ENCODE peak calls at places on chromosomes 16 and 17, in ten cellular contexts. One of them, this sample, is unnamed.

GRCh38 chr17:70098030-70098429 is 23.0 kb downstream of the KCNJ16 start:
- DNase-seq in astrocyte of the spinal cord: no peak
- DNase-seq in BE2C: no peak
- DNase-seq in A549: no peak
- DNase-seq in left ventricle myocardium inferior: no peak
- DNase-seq in CD4-positive, alpha-beta T cell: no peak
- DNase-seq in PC-9: no peak
- DNase-seq in colonic mucosa: no peak
- DNase-seq in body of pancreas: no peak
- DNase-seq in HCT116: no peak
- DNase-seq in this sample: no peak

GRCh38 chr16:10594312-10594950 is 14.0 kb upstream of the EMP2 start:
- DNase-seq in colonic mucosa: peak; percentile 96
- DNase-seq in PC-9: peak; percentile 90
- DNase-seq in astrocyte of the spinal cord: no peak
- DNase-seq in A549: no peak
- DNase-seq in CD4-positive, alpha-beta T cell: no peak
- DNase-seq in BE2C: no peak
- DNase-seq in HCT116: no peak
- DNase-seq in body of pancreas: no peak
- DNase-seq in left ventricle myocardium inferior: no peak
- DNase-seq in this sample: no peak

GRCh38 chr17:42281571-42282096 is 5.4 kb upstream of the STAT5B start:
- DNase-seq in BE2C: no peak
- DNase-seq in PC-9: no peak
- DNase-seq in CD4-positive, alpha-beta T cell: no peak
- DNase-seq in colonic mucosa: no peak
- DNase-seq in A549: no peak
- DNase-seq in left ventricle myocardium inferior: no peak
- DNase-seq in body of pancreas: peak; percentile 58
- DNase-seq in HCT116: no peak
- DNase-seq in astrocyte of the spinal cord: no peak
- DNase-seq in this sample: no peak

GRCh38 chr16:23700509-23700908 is 12.5 kb downstream of the ERN2 start:
- DNase-seq in astrocyte of the spinal cord: no peak
- DNase-seq in CD4-positive, alpha-beta T cell: no peak
- DNase-seq in A549: no peak
- DNase-seq in HCT116: no peak
- DNase-seq in colonic mucosa: no peak
- DNase-seq in left ventricle myocardium inferior: no peak
- DNase-seq in body of pancreas: no peak
- DNase-seq in BE2C: no peak
- DNase-seq in PC-9: no peak
- DNase-seq in this sample: no peak

GRCh38 chr16:50539822-50540710 is 8.1 kb upstream of the NKD1 start:
- DNase-seq in CD4-positive, alpha-beta T cell: no peak
- DNase-seq in PC-9: no peak
- DNase-seq in body of pancreas: no peak
- DNase-seq in BE2C: no peak
- DNase-seq in astrocyte of the spinal cord: no peak
- DNase-seq in left ventricle myocardium inferior: no peak
- DNase-seq in A549: no peak
- DNase-seq in colonic mucosa: no peak
- DNase-seq in HCT116: no peak
- DNase-seq in this sample: no peak

GRCh38 chr17:65099941-65100315 is 37.2 kb upstream of the RGS9 start:
- DNase-seq in astrocyte of the spinal cord: peak; percentile 91
- DNase-seq in body of pancreas: peak; percentile 41
- DNase-seq in PC-9: peak; percentile 76
- DNase-seq in CD4-positive, alpha-beta T cell: peak; percentile 38
- DNase-seq in HCT116: peak; percentile 80
- DNase-seq in BE2C: peak; percentile 29
- DNase-seq in colonic mucosa: peak; percentile 48
- DNase-seq in left ventricle myocardium inferior: peak; percentile 48
- DNase-seq in A549: peak; percentile 87
- DNase-seq in this sample: peak; percentile 39

GRCh38 chr16:86252596-86252995 is 257.7 kb upstream of the FOXF1 start:
- DNase-seq in colonic mucosa: peak; percentile 27
- DNase-seq in left ventricle myocardium inferior: no peak
- DNase-seq in PC-9: no peak
- DNase-seq in CD4-positive, alpha-beta T cell: no peak
- DNase-seq in HCT116: peak; percentile 42
- DNase-seq in BE2C: peak; percentile 58
- DNase-seq in A549: no peak
- DNase-seq in body of pancreas: no peak
- DNase-seq in astrocyte of the spinal cord: peak; percentile 18
- DNase-seq in this sample: peak; percentile 15

GRCh38 chr17:71118039-71118438 is 948.7 kb downstream of the KCNJ2 start:
- DNase-seq in CD4-positive, alpha-beta T cell: no peak
- DNase-seq in PC-9: no peak
- DNase-seq in colonic mucosa: no peak
- DNase-seq in HCT116: peak; percentile 29
- DNase-seq in left ventricle myocardium inferior: no peak
- DNase-seq in A549: peak; percentile 14
- DNase-seq in BE2C: peak; percentile 37
- DNase-seq in body of pancreas: peak; percentile 44
- DNase-seq in astrocyte of the spinal cord: peak; percentile 33
- DNase-seq in this sample: no peak

DNA sequence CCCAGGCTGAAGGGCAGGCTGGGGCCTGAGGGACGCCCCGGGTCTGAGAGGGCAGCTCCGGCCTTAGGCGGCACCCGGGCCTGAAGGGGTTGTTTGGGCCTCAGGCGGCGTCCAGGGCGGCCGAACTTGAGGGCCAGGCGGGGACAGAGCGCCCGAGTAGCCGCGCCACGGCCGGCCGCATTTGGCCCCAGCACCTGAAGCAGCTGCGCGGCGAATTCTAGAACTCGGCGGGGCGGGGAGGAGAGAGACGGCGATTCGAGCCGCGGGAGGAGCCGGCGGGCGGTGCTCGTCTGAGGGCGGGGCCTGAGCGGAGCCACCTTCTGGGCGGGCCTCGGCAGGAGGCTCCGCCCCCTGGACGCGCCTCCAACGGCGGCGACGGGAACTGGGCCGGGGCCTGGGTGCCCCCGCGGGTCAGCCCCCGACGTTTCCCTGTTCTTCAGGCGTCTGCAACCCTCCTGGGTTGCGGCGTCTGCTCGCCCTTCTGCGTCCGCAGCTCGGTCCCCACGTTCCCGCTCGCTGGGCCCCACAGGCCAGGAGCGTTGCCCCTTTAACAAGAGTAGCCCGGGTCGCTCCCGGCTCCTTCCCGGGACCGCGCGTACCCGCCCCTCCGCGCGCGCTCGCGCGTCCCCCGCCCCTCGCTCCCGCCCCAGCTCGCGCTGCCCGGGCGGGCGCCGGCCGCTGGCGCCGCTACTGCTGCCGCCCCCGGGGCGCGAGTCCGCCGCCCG is at the start of the genes INCA1 and KIF1C:
- DNase-seq in colonic mucosa: peak; percentile 95
- DNase-seq in left ventricle myocardium inferior: peak; percentile 95
- DNase-seq in CD4-positive, alpha-beta T cell: peak; percentile 89
- DNase-seq in A549: peak; percentile 98
- DNase-seq in PC-9: peak; percentile 74
- DNase-seq in body of pancreas: peak; percentile 95
- DNase-seq in BE2C: peak; percentile 87
- DNase-seq in astrocyte of the spinal cord: peak; percentile 88
- DNase-seq in HCT116: peak; percentile 72
- DNase-seq in this sample: peak; percentile 81
- TF ChIP-seq CTCF in colonic mucosa: no peak
- TF ChIP-seq CTCF in left ventricle myocardium inferior: peak; percentile 47
- TF ChIP-seq CTCF in CD4-positive, alpha-beta T cell: no peak
- TF ChIP-seq CTCF in A549: no peak
- TF ChIP-seq CTCF in PC-9: no peak
- TF ChIP-seq CTCF in body of pancreas: peak; percentile 12
- TF ChIP-seq CTCF in BE2C: no peak
- TF ChIP-seq CTCF in astrocyte of the spinal cord: no peak
- TF ChIP-seq CTCF in HCT116: no peak
- TF ChIP-seq CTCF in this sample: peak; percentile 18

DNA sequence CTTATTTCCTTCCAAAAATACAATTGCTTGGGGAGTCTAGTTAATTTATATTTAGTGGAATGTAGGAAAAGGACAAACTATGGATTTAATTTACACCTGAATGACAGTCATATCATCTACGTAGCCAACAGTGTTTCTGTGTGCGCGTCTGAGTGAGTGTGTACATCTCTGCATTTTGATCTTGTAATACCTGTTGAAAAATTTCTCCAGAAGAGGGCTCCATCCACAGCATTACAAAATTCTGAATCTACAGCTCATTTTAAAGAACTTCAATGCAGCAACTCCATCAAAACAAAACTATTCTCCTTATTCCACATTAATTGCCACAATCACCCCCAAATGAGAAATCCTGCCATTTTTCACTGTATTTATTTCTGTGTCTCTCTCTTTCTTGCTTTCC is 3.9 kb downstream of the CDH13 start:
- DNase-seq in astrocyte of the spinal cord: peak; percentile 66
- DNase-seq in body of pancreas: no peak
- DNase-seq in A549: no peak
- DNase-seq in CD4-positive, alpha-beta T cell: no peak
- DNase-seq in left ventricle myocardium inferior: no peak
- DNase-seq in PC-9: no peak
- DNase-seq in HCT116: no peak
- DNase-seq in colonic mucosa: no peak
- DNase-seq in BE2C: no peak
- DNase-seq in this sample: peak; percentile 28
- TF ChIP-seq CTCF in astrocyte of the spinal cord: peak; percentile 39
- TF ChIP-seq CTCF in body of pancreas: no peak
- TF ChIP-seq CTCF in A549: peak; percentile 26
- TF ChIP-seq CTCF in CD4-positive, alpha-beta T cell: peak; percentile 42
- TF ChIP-seq CTCF in left ventricle myocardium inferior: peak; percentile 51
- TF ChIP-seq CTCF in PC-9: no peak
- TF ChIP-seq CTCF in HCT116: no peak
- TF ChIP-seq CTCF in colonic mucosa: no peak
- TF ChIP-seq CTCF in BE2C: no peak
- TF ChIP-seq CTCF in this sample: peak; percentile 71

GRCh38 chr16:30526823-30527634 is 663 bp upstream of the ZNF768 start:
- DNase-seq in body of pancreas: peak; percentile 98
- DNase-seq in PC-9: peak; percentile 94
- DNase-seq in A549: peak; percentile 97
- DNase-seq in colonic mucosa: peak; percentile 99
- DNase-seq in BE2C: peak; percentile 99
- DNase-seq in CD4-positive, alpha-beta T cell: peak; percentile 87
- DNase-seq in HCT116: peak; percentile 94
- DNase-seq in astrocyte of the spinal cord: peak; percentile 98
- DNase-seq in left ventricle myocardium inferior: peak; percentile 99
- DNase-seq in this sample: peak; percentile 97

GRCh38 chr16:30526137-30526822 is at the start of gene ZNF768:
- DNase-seq in colonic mucosa: peak; percentile 76
- DNase-seq in PC-9: peak; percentile 46
- DNase-seq in BE2C: no peak
- DNase-seq in astrocyte of the spinal cord: peak; percentile 15
- DNase-seq in body of pancreas: peak; percentile 46
- DNase-seq in HCT116: no peak
- DNase-seq in A549: peak; percentile 44
- DNase-seq in CD4-positive, alpha-beta T cell: no peak
- DNase-seq in left ventricle myocardium inferior: peak; percentile 39
- DNase-seq in this sample: peak; percentile 7

GRCh38 chr16:30528799-30529457 is 2.6 kb upstream of the ZNF768 start:
- DNase-seq in left ventricle myocardium inferior: no peak
- DNase-seq in HCT116: no peak
- DNase-seq in colonic mucosa: no peak
- DNase-seq in PC-9: no peak
- DNase-seq in BE2C: no peak
- DNase-seq in astrocyte of the spinal cord: no peak
- DNase-seq in CD4-positive, alpha-beta T cell: no peak
- DNase-seq in A549: no peak
- DNase-seq in body of pancreas: no peak
- DNase-seq in this sample: no peak

GRCh38 chr16:30525844-30526136 is 576 bp downstream of the ZNF768 start:
- DNase-seq in left ventricle myocardium inferior: no peak
- DNase-seq in astrocyte of the spinal cord: no peak
- DNase-seq in A549: no peak
- DNase-seq in body of pancreas: no peak
- DNase-seq in colonic mucosa: no peak
- DNase-seq in PC-9: no peak
- DNase-seq in CD4-positive, alpha-beta T cell: no peak
- DNase-seq in BE2C: no peak
- DNase-seq in HCT116: no peak
- DNase-seq in this sample: no peak

GRCh38 chr16:30527635-30528178 is 1.3 kb upstream of the ZNF768 start:
- DNase-seq in astrocyte of the spinal cord: no peak
- DNase-seq in PC-9: peak; percentile 98
- DNase-seq in left ventricle myocardium inferior: no peak
- DNase-seq in A549: no peak
- DNase-seq in colonic mucosa: peak; percentile 54
- DNase-seq in HCT116: no peak
- DNase-seq in CD4-positive, alpha-beta T cell: no peak
- DNase-seq in body of pancreas: no peak
- DNase-seq in BE2C: no peak
- DNase-seq in this sample: no peak
- TF ChIP-seq CTCF in astrocyte of the spinal cord: no peak
- TF ChIP-seq CTCF in PC-9: no peak
- TF ChIP-seq CTCF in left ventricle myocardium inferior: no peak
- TF ChIP-seq CTCF in A549: no peak
- TF ChIP-seq CTCF in colonic mucosa: no peak
- TF ChIP-seq CTCF in HCT116: no peak
- TF ChIP-seq CTCF in CD4-positive, alpha-beta T cell: no peak
- TF ChIP-seq CTCF in body of pancreas: no peak
- TF ChIP-seq CTCF in BE2C: no peak
- TF ChIP-seq CTCF in this sample: no peak

GRCh38 chr16:6019490-6019991 is 921.9 kb upstream of the EEF2KMT start:
- DNase-seq in HCT116: no peak
- DNase-seq in astrocyte of the spinal cord: no peak
- DNase-seq in left ventricle myocardium inferior: no peak
- DNase-seq in BE2C: no peak
- DNase-seq in body of pancreas: no peak
- DNase-seq in PC-9: no peak
- DNase-seq in colonic mucosa: no peak
- DNase-seq in CD4-positive, alpha-beta T cell: no peak
- DNase-seq in A549: no peak
- DNase-seq in this sample: no peak

GRCh38 chr16:6012716-6013115 is 915.1 kb upstream of the EEF2KMT start:
- DNase-seq in HCT116: no peak
- DNase-seq in body of pancreas: no peak
- DNase-seq in BE2C: no peak
- DNase-seq in astrocyte of the spinal cord: no peak
- DNase-seq in CD4-positive, alpha-beta T cell: no peak
- DNase-seq in A549: no peak
- DNase-seq in colonic mucosa: no peak
- DNase-seq in left ventricle myocardium inferior: no peak
- DNase-seq in PC-9: no peak
- DNase-seq in this sample: no peak

GRCh38 chr16:6020162-6020980 is 922.8 kb upstream of the EEF2KMT start:
- DNase-seq in BE2C: no peak
- DNase-seq in body of pancreas: no peak
- DNase-seq in colonic mucosa: no peak
- DNase-seq in HCT116: no peak
- DNase-seq in A549: no peak
- DNase-seq in left ventricle myocardium inferior: no peak
- DNase-seq in CD4-positive, alpha-beta T cell: no peak
- DNase-seq in PC-9: no peak
- DNase-seq in astrocyte of the spinal cord: no peak
- DNase-seq in this sample: no peak

GRCh38 chr16:6018848-6019489 is 921.4 kb upstream of the EEF2KMT start:
- DNase-seq in colonic mucosa: no peak
- DNase-seq in left ventricle myocardium inferior: no peak
- DNase-seq in HCT116: no peak
- DNase-seq in body of pancreas: no peak
- DNase-seq in astrocyte of the spinal cord: no peak
- DNase-seq in BE2C: no peak
- DNase-seq in PC-9: no peak
- DNase-seq in CD4-positive, alpha-beta T cell: no peak
- DNase-seq in A549: no peak
- DNase-seq in this sample: no peak

DNA sequence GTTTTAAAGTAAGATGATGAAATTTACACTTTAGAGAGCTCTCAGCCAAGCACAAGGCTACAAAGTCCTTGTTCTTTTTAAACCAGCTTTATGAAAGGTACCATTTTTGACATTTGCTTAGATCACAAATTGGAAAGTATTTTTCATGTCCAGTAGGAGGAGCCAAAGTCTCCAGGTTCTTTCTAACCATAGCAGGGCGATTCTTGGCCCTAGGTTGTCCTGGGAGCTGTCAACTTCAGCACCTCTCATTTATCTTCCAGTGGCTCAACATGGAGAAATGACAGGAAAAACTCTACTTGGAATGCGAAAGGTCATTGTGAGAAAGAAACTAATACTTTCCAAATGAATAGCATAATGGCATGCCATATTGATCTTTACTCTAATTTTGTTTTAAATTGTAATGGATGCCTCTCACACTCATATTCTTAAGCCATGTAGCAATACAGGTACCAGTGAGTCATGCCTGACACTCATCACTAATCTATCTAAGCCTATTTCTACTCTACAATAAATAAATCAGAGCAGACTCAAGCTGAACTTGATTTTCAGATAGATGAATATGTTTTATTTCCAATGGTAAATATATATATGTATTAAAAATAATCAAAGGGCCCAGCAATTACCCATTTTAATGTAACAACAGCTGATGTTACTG is 919.1 kb upstream of the EEF2KMT start:
- DNase-seq in HCT116: no peak
- DNase-seq in body of pancreas: no peak
- DNase-seq in BE2C: no peak
- DNase-seq in astrocyte of the spinal cord: peak; percentile 36
- DNase-seq in A549: peak; percentile 22
- DNase-seq in CD4-positive, alpha-beta T cell: no peak
- DNase-seq in left ventricle myocardium inferior: no peak
- DNase-seq in PC-9: no peak
- DNase-seq in colonic mucosa: no peak
- DNase-seq in this sample: peak; percentile 31
- TF ChIP-seq CTCF in HCT116: peak; percentile 43
- TF ChIP-seq CTCF in body of pancreas: peak; percentile 18
- TF ChIP-seq CTCF in BE2C: no peak
- TF ChIP-seq CTCF in astrocyte of the spinal cord: peak; percentile 47
- TF ChIP-seq CTCF in A549: peak; percentile 25
- TF ChIP-seq CTCF in CD4-positive, alpha-beta T cell: no peak
- TF ChIP-seq CTCF in left ventricle myocardium inferior: no peak
- TF ChIP-seq CTCF in PC-9: peak; percentile 54
- TF ChIP-seq CTCF in colonic mucosa: no peak
- TF ChIP-seq CTCF in this sample: peak; percentile 69

This sample was measured in HFFc6.